ENCODE peak calls at places on chromosomes 4 and X, in six cellular contexts. One of them, this sample, is unnamed.

GRCh38 chr4:89489338-89489771 is 181.8 kb upstream of the GPRIN3 start:
- DNase-seq in mesendoderm: peak; percentile 54
- DNase-seq in IMR-90: no peak
- DNase-seq in H1: no peak
- DNase-seq in H9: peak; percentile 67
- DNase-seq in mesenchymal stem cell: no peak
- DNase-seq in this sample: no peak

GRCh38 chr4:181674315-181674714 is 568.9 kb upstream of the TENM3 start:
- DNase-seq in mesendoderm: no peak
- DNase-seq in IMR-90: peak; percentile 62
- DNase-seq in H1: no peak
- DNase-seq in H9: no peak
- DNase-seq in mesenchymal stem cell: no peak
- DNase-seq in this sample: no peak

GRCh38 chr4:4426511-4427477 is 39.9 kb downstream of the NSG1 start:
- DNase-seq in mesendoderm: peak; percentile 71
- DNase-seq in IMR-90: no peak
- DNase-seq in H1: peak; percentile 79
- DNase-seq in H9: peak; percentile 85
- DNase-seq in mesenchymal stem cell: peak; percentile 48
- DNase-seq in this sample: peak; percentile 17

GRCh38 chr4:4494882-4495281 is 47.0 kb downstream of the STX18 start:
- DNase-seq in mesendoderm: no peak
- DNase-seq in IMR-90: no peak
- DNase-seq in H1: no peak
- DNase-seq in H9: no peak
- DNase-seq in mesenchymal stem cell: no peak
- DNase-seq in this sample: no peak

GRCh38 chrX:74408310-74408709 is 13.0 kb upstream of the SLC16A2 start:
- DNase-seq in mesendoderm: no peak
- DNase-seq in IMR-90: no peak
- DNase-seq in H1: no peak
- DNase-seq in H9: no peak
- DNase-seq in mesenchymal stem cell: no peak
- DNase-seq in this sample: no peak

GRCh38 chr4:47551682-47552081 is 66.6 kb downstream of the ATP10D start:
- DNase-seq in mesendoderm: no peak
- DNase-seq in IMR-90: peak; percentile 82
- DNase-seq in H1: no peak
- DNase-seq in H9: no peak
- DNase-seq in mesenchymal stem cell: peak; percentile 10
- DNase-seq in this sample: no peak

GRCh38 chrX:151488677-151489076 is 74.8 kb upstream of the PASD1 start:
- DNase-seq in mesendoderm: peak; percentile 47
- DNase-seq in IMR-90: no peak
- DNase-seq in H1: peak; percentile 43
- DNase-seq in H9: peak; percentile 39
- DNase-seq in mesenchymal stem cell: no peak
- DNase-seq in this sample: no peak

GRCh38 chr4:182688081-182688480 is 229.1 kb downstream of the DCTD start:
- DNase-seq in mesendoderm: peak; percentile 52
- DNase-seq in IMR-90: no peak
- DNase-seq in H1: no peak
- DNase-seq in H9: peak; percentile 40
- DNase-seq in mesenchymal stem cell: no peak
- DNase-seq in this sample: no peak

GRCh38 chrX:14409341-14409740 is 120.0 kb upstream of the GLRA2 start:
- DNase-seq in mesendoderm: no peak
- DNase-seq in IMR-90: no peak
- DNase-seq in H1: no peak
- DNase-seq in H9: no peak
- DNase-seq in mesenchymal stem cell: no peak
- DNase-seq in this sample: no peak

GRCh38 chrX:16119353-16120220 is 3.8 kb upstream of the GRPR start:
- DNase-seq in mesendoderm: no peak
- DNase-seq in IMR-90: no peak
- DNase-seq in H1: no peak
- DNase-seq in H9: no peak
- DNase-seq in mesenchymal stem cell: no peak
- DNase-seq in this sample: no peak

GRCh38 chr4:64784125-64784524 is 374.9 kb upstream of the TECRL start:
- DNase-seq in mesendoderm: peak; percentile 41
- DNase-seq in IMR-90: no peak
- DNase-seq in H1: no peak
- DNase-seq in H9: no peak
- DNase-seq in mesenchymal stem cell: no peak
- DNase-seq in this sample: no peak

GRCh38 chr4:37517326-37517725 is 168.8 kb downstream of the RELL1 start:
- DNase-seq in mesendoderm: no peak
- DNase-seq in IMR-90: no peak
- DNase-seq in H1: no peak
- DNase-seq in H9: no peak
- DNase-seq in mesenchymal stem cell: no peak
- DNase-seq in this sample: no peak

GRCh38 chrX:107025538-107025937 is 25.5 kb upstream of the MORC4 start:
- DNase-seq in mesendoderm: peak; percentile 36
- DNase-seq in IMR-90: peak; percentile 24
- DNase-seq in H1: no peak
- DNase-seq in H9: no peak
- DNase-seq in mesenchymal stem cell: peak; percentile 33
- DNase-seq in this sample: peak; percentile 12

GRCh38 chr4:28378109-28378830 is 1517.6 kb downstream of the STIM2 start:
- DNase-seq in mesendoderm: peak; percentile 54
- DNase-seq in IMR-90: no peak
- DNase-seq in H1: no peak
- DNase-seq in H9: peak; percentile 35
- DNase-seq in mesenchymal stem cell: no peak
- DNase-seq in this sample: no peak

GRCh38 chrX:154534526-154535322 is 11.9 kb downstream of the G6PD start:
- DNase-seq in mesendoderm: peak; percentile 77
- DNase-seq in IMR-90: peak; percentile 79
- DNase-seq in H1: peak; percentile 91
- DNase-seq in H9: peak; percentile 84
- DNase-seq in mesenchymal stem cell: peak; percentile 78
- DNase-seq in this sample: peak; percentile 66

GRCh38 chrX:154529206-154529612 is 13.2 kb upstream of the FAM3A start:
- DNase-seq in mesendoderm: no peak
- DNase-seq in IMR-90: peak; percentile 15
- DNase-seq in H1: no peak
- DNase-seq in H9: no peak
- DNase-seq in mesenchymal stem cell: peak; percentile 53
- DNase-seq in this sample: no peak

GRCh38 chrX:154530286-154530685 is 14.3 kb upstream of the FAM3A start:
- DNase-seq in mesendoderm: no peak
- DNase-seq in IMR-90: no peak
- DNase-seq in H1: no peak
- DNase-seq in H9: no peak
- DNase-seq in mesenchymal stem cell: no peak
- DNase-seq in this sample: no peak

GRCh38 chrX:154532690-154533089 is 14.0 kb downstream of the G6PD start:
- DNase-seq in mesendoderm: no peak
- DNase-seq in IMR-90: no peak
- DNase-seq in H1: no peak
- DNase-seq in H9: no peak
- DNase-seq in mesenchymal stem cell: no peak
- DNase-seq in this sample: no peak

GRCh38 chrX:154531626-154532025 is 15.0 kb downstream of the G6PD start:
- DNase-seq in mesendoderm: peak; percentile 85
- DNase-seq in IMR-90: peak; percentile 56
- DNase-seq in H1: no peak
- DNase-seq in H9: peak; percentile 58
- DNase-seq in mesenchymal stem cell: peak; percentile 87
- DNase-seq in this sample: no peak
- H2BK15ac ChIP-seq in mesendoderm: no peak overlapping the region
- H2BK15ac ChIP-seq in IMR-90: no peak overlapping the region
- H2BK15ac ChIP-seq in H1: no peak overlapping the region
- H2BK15ac ChIP-seq in H9: no peak overlapping the region
- H2BK15ac ChIP-seq in mesenchymal stem cell: no peak overlapping the region
- H2BK15ac ChIP-seq in this sample: no peak overlapping the region

DNA sequence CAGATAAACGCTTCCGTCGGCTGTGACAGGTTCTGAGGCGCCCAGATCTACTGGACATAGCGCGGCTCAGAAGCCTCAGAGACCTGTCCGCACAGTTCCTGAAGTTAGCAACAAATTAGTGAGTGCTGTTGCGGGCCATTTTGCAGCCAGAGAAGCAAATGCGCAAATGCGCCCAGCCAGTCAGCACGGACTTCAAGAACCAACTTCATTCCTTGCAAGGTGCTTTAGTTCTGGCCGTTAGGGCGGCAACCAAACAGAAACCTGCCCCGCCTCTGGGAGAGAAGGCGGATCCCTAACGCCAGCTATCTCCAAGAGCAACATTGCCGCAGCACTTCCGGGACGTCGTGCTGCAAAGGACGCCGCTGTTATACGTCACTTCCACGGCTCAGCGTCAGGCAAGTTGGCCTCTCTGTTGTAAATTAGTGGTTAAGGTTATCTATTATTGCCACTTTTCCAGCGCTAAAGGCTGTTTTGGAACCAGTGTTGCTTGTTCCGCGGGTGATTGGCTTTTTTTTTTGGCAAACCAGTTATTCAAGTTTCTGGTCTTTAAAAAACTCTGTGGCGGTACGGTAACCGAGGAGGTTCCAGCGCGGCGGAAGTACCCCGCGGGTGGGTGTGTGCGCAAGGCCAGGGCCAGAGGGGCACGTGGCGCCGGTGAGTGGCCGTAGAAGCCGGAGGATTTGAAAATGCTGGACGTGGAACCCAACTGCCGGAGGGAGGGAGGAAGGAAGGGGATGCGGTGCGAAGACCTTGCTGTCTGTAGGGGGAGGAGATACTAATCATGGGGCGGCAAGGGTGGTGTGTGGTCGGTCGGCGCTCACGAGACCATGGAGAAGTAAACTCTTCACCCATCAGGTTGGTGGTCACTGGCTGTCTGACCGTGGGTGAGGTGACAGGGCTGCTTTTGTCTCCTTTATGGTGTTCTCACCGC is at the start of gene GAR1:
- DNase-seq in mesendoderm: peak; percentile 99
- DNase-seq in IMR-90: peak; percentile 92
- DNase-seq in H1: peak; percentile 87
- DNase-seq in H9: peak; percentile 97
- DNase-seq in mesenchymal stem cell: peak; percentile 95
- DNase-seq in this sample: peak; percentile 82
- H2AK5ac ChIP-seq in mesendoderm: peak within 1 kb of the TSS; percentile 73
- H2AK5ac ChIP-seq in IMR-90: peak within 1 kb of the TSS; percentile 90
- H2AK5ac ChIP-seq in H1: peak within 1 kb of the TSS; percentile 40
- H2AK5ac ChIP-seq in H9: no peak within 1 kb of the TSS
- H2AK5ac ChIP-seq in mesenchymal stem cell: peak within 1 kb of the TSS; percentile 54
- H2AK5ac ChIP-seq in this sample: no peak within 1 kb of the TSS

GRCh38 chr4:13355036-13355910 is 128.9 kb downstream of the RAB28 start:
- DNase-seq in mesendoderm: no peak
- DNase-seq in IMR-90: peak; percentile 92
- DNase-seq in H1: no peak
- DNase-seq in H9: no peak
- DNase-seq in mesenchymal stem cell: peak; percentile 37
- DNase-seq in this sample: no peak
- H2BK15ac ChIP-seq in mesendoderm: no peak overlapping the region
- H2BK15ac ChIP-seq in IMR-90: no peak overlapping the region
- H2BK15ac ChIP-seq in H1: no peak overlapping the region
- H2BK15ac ChIP-seq in H9: no peak overlapping the region
- H2BK15ac ChIP-seq in mesenchymal stem cell: no peak overlapping the region
- H2BK15ac ChIP-seq in this sample: no peak overlapping the region

DNA sequence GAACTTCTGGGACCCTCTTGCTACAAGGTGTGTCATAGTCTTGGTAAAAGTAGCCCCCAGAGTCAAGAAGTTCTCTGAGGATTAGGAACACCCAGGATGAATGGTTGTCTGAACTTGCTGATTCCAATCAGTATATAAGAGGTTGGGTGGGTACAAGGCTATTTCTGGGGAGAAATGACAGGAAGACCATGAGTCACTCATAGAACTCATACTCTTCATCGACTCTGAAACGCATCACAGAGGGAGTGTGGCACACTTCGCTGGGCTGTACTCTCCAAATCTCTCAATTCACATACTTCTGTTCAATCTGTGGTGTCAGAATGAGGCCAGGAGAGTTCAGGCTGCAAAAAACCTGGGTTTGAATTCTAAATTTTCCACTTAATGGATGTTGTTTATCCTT is 193.2 kb upstream of the LEF1 start:
- DNase-seq in mesendoderm: no peak
- DNase-seq in IMR-90: no peak
- DNase-seq in H1: no peak
- DNase-seq in H9: no peak
- DNase-seq in mesenchymal stem cell: peak; percentile 36
- DNase-seq in this sample: no peak
- H2AK5ac ChIP-seq in mesendoderm: no peak overlapping the region
- H2AK5ac ChIP-seq in IMR-90: no peak overlapping the region
- H2AK5ac ChIP-seq in H1: no peak overlapping the region
- H2AK5ac ChIP-seq in H9: no peak overlapping the region
- H2AK5ac ChIP-seq in mesenchymal stem cell: peak overlapping the region; percentile 57
- H2AK5ac ChIP-seq in this sample: no peak overlapping the region

DNA sequence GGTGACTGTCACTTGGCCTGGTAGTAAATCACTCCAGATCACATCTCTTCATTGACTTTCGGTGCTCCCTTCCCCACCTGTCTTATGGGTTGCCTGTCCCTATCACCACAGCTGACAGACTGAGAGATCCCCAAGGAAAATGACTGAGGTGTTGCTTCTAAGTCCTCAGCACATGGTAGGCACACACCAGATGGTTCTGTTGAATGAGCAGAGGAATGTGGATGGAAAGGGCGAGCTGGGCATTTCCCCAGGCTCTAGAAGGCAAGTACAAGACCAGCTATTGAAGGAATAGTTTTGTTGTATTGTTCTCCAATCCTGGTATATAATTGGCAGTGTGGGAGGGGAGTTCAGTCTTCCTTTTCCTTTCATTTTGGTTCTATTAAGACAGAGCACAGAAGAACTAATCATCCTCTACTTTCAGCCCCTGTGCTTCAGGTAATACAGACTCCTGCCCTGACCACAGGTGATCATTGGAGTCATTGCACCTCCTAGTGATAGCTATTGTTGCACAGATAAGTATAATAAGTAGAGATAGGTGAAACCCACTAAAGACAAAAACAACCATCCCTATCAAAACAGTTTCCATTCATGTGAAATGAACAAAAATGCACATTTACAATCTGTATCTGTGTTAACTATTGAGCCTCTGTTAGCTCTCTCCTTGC is 158.6 kb downstream of the TRAM1L1 start:
- DNase-seq in mesendoderm: peak; percentile 23
- DNase-seq in IMR-90: no peak
- DNase-seq in H1: peak; percentile 43
- DNase-seq in H9: no peak
- DNase-seq in mesenchymal stem cell: no peak
- DNase-seq in this sample: peak; percentile 0
- H2BK15ac ChIP-seq in mesendoderm: no peak overlapping the region
- H2BK15ac ChIP-seq in IMR-90: no peak overlapping the region
- H2BK15ac ChIP-seq in H1: no peak overlapping the region
- H2BK15ac ChIP-seq in H9: no peak overlapping the region
- H2BK15ac ChIP-seq in mesenchymal stem cell: no peak overlapping the region
- H2BK15ac ChIP-seq in this sample: no peak overlapping the region